ENCODE peak calls at places on chromosomes 7 and 10, in five cellular contexts. Q is Caki2, C is aorta, V is NCI-H2029 treated with DMSO at 0.1 percent for 48 hours, T is SK-MEL-5. K is an unnamed sample.

GRCh38 chr10:13219685-13220670 is 14.2 kb downstream of the UCMA start:
- DNase-seq in Q (peak), C (no peak), V (no peak), T (peak), K (no peak)

GRCh38 chr10:104892879-104893278 is 251.8 kb downstream of the SORCS3 start:
- DNase-seq in Q (no peak), C (no peak), V (no peak), T (peak), K (no peak)

GRCh38 chr10:8088504-8088903 is 34.0 kb downstream of the GATA3 start:
- DNase-seq in Q (no peak), C (no peak), V (no peak), T (no peak), K (no peak)

GRCh38 chr7:144854839-144855424 is 19.1 kb upstream of the TPK1 start:
- DNase-seq in Q (peak), C (no peak), V (peak), T (peak), K (no peak)

GRCh38 chr7:116522247-116522646 is 2.6 kb upstream of the CAV1 start:
- DNase-seq in Q (peak), C (no peak), V (no peak), T (no peak), K (no peak)

GRCh38 chr10:102484021-102484420 is 18.5 kb downstream of the ACTR1A start:
- DNase-seq in Q (no peak), C (no peak), V (no peak), T (no peak), K (no peak)

GRCh38 chr10:26031300-26031699 is 97.3 kb downstream of the MYO3A start:
- DNase-seq in Q (no peak), C (no peak), V (no peak), T (no peak), K (no peak)

GRCh38 chr10:13143761-13144160 is 17.6 kb upstream of the MCM10 start:
- DNase-seq in Q (no peak), C (no peak), V (no peak), T (no peak), K (no peak)

GRCh38 chr7:28587211-28587610 is 174.9 kb downstream of the CREB5 start:
- DNase-seq in Q (peak), C (no peak), V (no peak), T (peak), K (no peak)

GRCh38 chr10:84205049-84205852 is 10.9 kb downstream of the CDHR1 start:
- DNase-seq in Q (peak), C (no peak), V (peak), T (peak), K (peak)

GRCh38 chr7:102039706-102040105 is 222.3 kb downstream of the CUX1 start:
- DNase-seq in Q (no peak), C (no peak), V (no peak), T (no peak), K (no peak)

GRCh38 chr10:44102726-44103255 is 282.1 kb downstream of the CXCL12 start:
- DNase-seq in Q (no peak), C (no peak), V (no peak), T (no peak), K (no peak)

GRCh38 chr7:49797987-49798660 is 24.7 kb downstream of the VWC2 start:
- DNase-seq in Q (no peak), C (no peak), V (no peak), T (no peak), K (peak)

GRCh38 chr10:90326498-90327267 is 531.2 kb downstream of the HTR7 start:
- DNase-seq in Q (peak), C (no peak), V (no peak), T (no peak), K (no peak)

GRCh38 chr7:79050592-79050991 is 402.9 kb downstream of the MAGI2 start:
- DNase-seq in Q (no peak), C (no peak), V (no peak), T (peak), K (no peak)

K was measured in left ventricle myocardium inferior.